ENCODE peak calls at places on chromosomes 2 and 18, in eight cellular contexts. One of them, this sample, is unnamed.

GRCh38 chr2:164146478-164146877 is 410.7 kb upstream of the FIGN start:
- DNase-seq in GM23338: no peak
- DNase-seq in COR-L47: no peak
- DNase-seq in NCI-H748 treated with DMSO at 0.1 percent for 48 hours: no peak
- DNase-seq in vagina: no peak
- DNase-seq in endothelial cell: no peak
- DNase-seq in mesendoderm: no peak
- DNase-seq in ACHN: no peak
- DNase-seq in this sample: no peak

GRCh38 chr18:59846814-59847490 is 52.8 kb upstream of the PMAIP1 start:
- DNase-seq in GM23338: peak
- DNase-seq in COR-L47: no peak
- DNase-seq in NCI-H748 treated with DMSO at 0.1 percent for 48 hours: no peak
- DNase-seq in vagina: no peak
- DNase-seq in endothelial cell: no peak
- DNase-seq in mesendoderm: peak
- DNase-seq in ACHN: no peak
- DNase-seq in this sample: no peak

GRCh38 chr18:2570772-2571199 is 519 bp downstream of the METTL4 start:
- DNase-seq in GM23338: peak
- DNase-seq in COR-L47: peak
- DNase-seq in NCI-H748 treated with DMSO at 0.1 percent for 48 hours: peak
- DNase-seq in vagina: no peak
- DNase-seq in endothelial cell: peak
- DNase-seq in mesendoderm: peak
- DNase-seq in ACHN: peak
- DNase-seq in this sample: no peak

GRCh38 chr2:150188801-150189200 is 298.7 kb downstream of the RND3 start:
- DNase-seq in GM23338: no peak
- DNase-seq in COR-L47: no peak
- DNase-seq in NCI-H748 treated with DMSO at 0.1 percent for 48 hours: no peak
- DNase-seq in vagina: no peak
- DNase-seq in endothelial cell: no peak
- DNase-seq in mesendoderm: no peak
- DNase-seq in ACHN: no peak
- DNase-seq in this sample: no peak

GRCh38 chr2:203913947-203914346 is 22.6 kb upstream of the ICOS start:
- DNase-seq in GM23338: peak
- DNase-seq in COR-L47: no peak
- DNase-seq in NCI-H748 treated with DMSO at 0.1 percent for 48 hours: no peak
- DNase-seq in vagina: no peak
- DNase-seq in endothelial cell: no peak
- DNase-seq in mesendoderm: no peak
- DNase-seq in ACHN: no peak
- DNase-seq in this sample: no peak

GRCh38 chr2:178193496-178193822 is 853 bp upstream of the OSBPL6 start:
- DNase-seq in GM23338: no peak
- DNase-seq in COR-L47: peak
- DNase-seq in NCI-H748 treated with DMSO at 0.1 percent for 48 hours: peak
- DNase-seq in vagina: no peak
- DNase-seq in endothelial cell: no peak
- DNase-seq in mesendoderm: no peak
- DNase-seq in ACHN: no peak
- DNase-seq in this sample: no peak

GRCh38 chr18:69257861-69258458 is 142.7 kb upstream of the DOK6 start:
- DNase-seq in GM23338: no peak
- DNase-seq in COR-L47: no peak
- DNase-seq in NCI-H748 treated with DMSO at 0.1 percent for 48 hours: no peak
- DNase-seq in vagina: no peak
- DNase-seq in endothelial cell: no peak
- DNase-seq in mesendoderm: no peak
- DNase-seq in ACHN: peak
- DNase-seq in this sample: no peak

GRCh38 chr2:126793885-126794613 is 104.6 kb upstream of the TEX51 start:
- DNase-seq in GM23338: peak
- DNase-seq in COR-L47: no peak
- DNase-seq in NCI-H748 treated with DMSO at 0.1 percent for 48 hours: peak
- DNase-seq in vagina: peak
- DNase-seq in endothelial cell: no peak
- DNase-seq in mesendoderm: peak
- DNase-seq in ACHN: no peak
- DNase-seq in this sample: no peak

GRCh38 chr2:203533696-203534471 is 1.2 kb downstream of the RAPH1 start:
- DNase-seq in GM23338: peak
- DNase-seq in COR-L47: no peak
- DNase-seq in NCI-H748 treated with DMSO at 0.1 percent for 48 hours: no peak
- DNase-seq in vagina: no peak
- DNase-seq in endothelial cell: no peak
- DNase-seq in mesendoderm: peak
- DNase-seq in ACHN: peak
- DNase-seq in this sample: no peak

GRCh38 chr2:198044777-198045176 is 240.4 kb downstream of the PLCL1 start:
- DNase-seq in GM23338: no peak
- DNase-seq in COR-L47: no peak
- DNase-seq in NCI-H748 treated with DMSO at 0.1 percent for 48 hours: no peak
- DNase-seq in vagina: no peak
- DNase-seq in endothelial cell: no peak
- DNase-seq in mesendoderm: no peak
- DNase-seq in ACHN: no peak
- DNase-seq in this sample: no peak

GRCh38 chr2:85669549-85669948 is 1.6 kb upstream of the SFTPB start:
- DNase-seq in GM23338: no peak
- DNase-seq in COR-L47: no peak
- DNase-seq in NCI-H748 treated with DMSO at 0.1 percent for 48 hours: no peak
- DNase-seq in vagina: no peak
- DNase-seq in endothelial cell: no peak
- DNase-seq in mesendoderm: no peak
- DNase-seq in ACHN: no peak
- DNase-seq in this sample: no peak

GRCh38 chr2:154391051-154391450 is 307.4 kb upstream of the KCNJ3 start:
- DNase-seq in GM23338: no peak
- DNase-seq in COR-L47: no peak
- DNase-seq in NCI-H748 treated with DMSO at 0.1 percent for 48 hours: no peak
- DNase-seq in vagina: no peak
- DNase-seq in endothelial cell: no peak
- DNase-seq in mesendoderm: no peak
- DNase-seq in ACHN: no peak
- DNase-seq in this sample: no peak

GRCh38 chr2:9686061-9686460 is 55.3 kb upstream of the YWHAQ start:
- DNase-seq in GM23338: peak
- DNase-seq in COR-L47: no peak
- DNase-seq in NCI-H748 treated with DMSO at 0.1 percent for 48 hours: no peak
- DNase-seq in vagina: no peak
- DNase-seq in endothelial cell: no peak
- DNase-seq in mesendoderm: peak
- DNase-seq in ACHN: no peak
- DNase-seq in this sample: no peak

GRCh38 chr2:44840186-44840850 is 101.2 kb upstream of the SIX3 start:
- DNase-seq in GM23338: no peak
- DNase-seq in COR-L47: no peak
- DNase-seq in NCI-H748 treated with DMSO at 0.1 percent for 48 hours: no peak
- DNase-seq in vagina: peak
- DNase-seq in endothelial cell: no peak
- DNase-seq in mesendoderm: no peak
- DNase-seq in ACHN: no peak
- DNase-seq in this sample: no peak

GRCh38 chr2:166384774-166385173 is 9.0 kb upstream of the SCN9A start:
- DNase-seq in GM23338: peak
- DNase-seq in COR-L47: peak
- DNase-seq in NCI-H748 treated with DMSO at 0.1 percent for 48 hours: peak
- DNase-seq in vagina: no peak
- DNase-seq in endothelial cell: no peak
- DNase-seq in mesendoderm: no peak
- DNase-seq in ACHN: peak
- DNase-seq in this sample: no peak

GRCh38 chr2:207600211-207600610 is 25.0 kb downstream of the METTL21A start:
- DNase-seq in GM23338: no peak
- DNase-seq in COR-L47: no peak
- DNase-seq in NCI-H748 treated with DMSO at 0.1 percent for 48 hours: no peak
- DNase-seq in vagina: no peak
- DNase-seq in endothelial cell: no peak
- DNase-seq in mesendoderm: no peak
- DNase-seq in ACHN: no peak
- DNase-seq in this sample: no peak

GRCh38 chr2:165691615-165692014 is 102.4 kb downstream of the GALNT3 start:
- DNase-seq in GM23338: peak
- DNase-seq in COR-L47: no peak
- DNase-seq in NCI-H748 treated with DMSO at 0.1 percent for 48 hours: no peak
- DNase-seq in vagina: no peak
- DNase-seq in endothelial cell: peak
- DNase-seq in mesendoderm: peak
- DNase-seq in ACHN: no peak
- DNase-seq in this sample: no peak

GRCh38 chr18:10544093-10544748 is 18.4 kb downstream of the NAPG start:
- DNase-seq in GM23338: peak
- DNase-seq in COR-L47: no peak
- DNase-seq in NCI-H748 treated with DMSO at 0.1 percent for 48 hours: no peak
- DNase-seq in vagina: no peak
- DNase-seq in endothelial cell: peak
- DNase-seq in mesendoderm: peak
- DNase-seq in ACHN: no peak
- DNase-seq in this sample: no peak

This sample was measured in NCI-H1417 treated with DMSO at 0.1 percent for 48 hours.